ENCODE peak calls at places on chromosomes 11 and 22, in five cellular contexts. One of them, this sample, is unnamed.

GRCh38 chr11:62054484-62055121 is 69.2 kb upstream of the INCENP start:
- DNase-seq in transverse colon: peak; percentile 72
- DNase-seq in GM23338: peak; percentile 45
- DNase-seq in GM12878: no peak
- DNase-seq in stomach: peak; percentile 48
- DNase-seq in this sample: no peak

GRCh38 chr11:79441159-79441875 is 487 bp upstream of the TENM4 start:
- DNase-seq in transverse colon: no peak
- DNase-seq in GM23338: peak; percentile 61
- DNase-seq in GM12878: no peak
- DNase-seq in stomach: no peak
- DNase-seq in this sample: no peak

GRCh38 chr11:72812968-72813739 is 1.1 kb upstream of the ATG16L2 start:
- DNase-seq in transverse colon: peak; percentile 71
- DNase-seq in GM23338: peak; percentile 88
- DNase-seq in GM12878: no peak
- DNase-seq in stomach: peak; percentile 59
- DNase-seq in this sample: no peak

GRCh38 chr22:26143801-26144325 is 25.4 kb upstream of the SEZ6L start:
- DNase-seq in transverse colon: no peak
- DNase-seq in GM23338: no peak
- DNase-seq in GM12878: no peak
- DNase-seq in stomach: no peak
- DNase-seq in this sample: no peak

GRCh38 chr22:25062378-25063095 is 110.0 kb downstream of the KIAA1671 start:
- DNase-seq in transverse colon: peak; percentile 31
- DNase-seq in GM23338: no peak
- DNase-seq in GM12878: no peak
- DNase-seq in stomach: no peak
- DNase-seq in this sample: no peak

GRCh38 chr11:126547161-126547560 is 191.7 kb downstream of the ST3GAL4 start:
- DNase-seq in transverse colon: no peak
- DNase-seq in GM23338: no peak
- DNase-seq in GM12878: no peak
- DNase-seq in stomach: no peak
- DNase-seq in this sample: no peak

GRCh38 chr11:121391914-121392313 is 60.2 kb upstream of the SORL1 start:
- DNase-seq in transverse colon: peak; percentile 87
- DNase-seq in GM23338: no peak
- DNase-seq in GM12878: no peak
- DNase-seq in stomach: peak; percentile 65
- DNase-seq in this sample: no peak

GRCh38 chr22:31136711-31137110 is 3.6 kb downstream of the PLA2G3 start:
- DNase-seq in transverse colon: no peak
- DNase-seq in GM23338: no peak
- DNase-seq in GM12878: no peak
- DNase-seq in stomach: no peak
- DNase-seq in this sample: no peak

GRCh38 chr11:70668204-70669202 is 270.2 kb downstream of the CTTN start:
- DNase-seq in transverse colon: no peak
- DNase-seq in GM23338: no peak
- DNase-seq in GM12878: no peak
- DNase-seq in stomach: no peak
- DNase-seq in this sample: no peak

GRCh38 chr22:28899199-28899853 is 16.0 kb downstream of the ZNRF3 start:
- DNase-seq in transverse colon: no peak
- DNase-seq in GM23338: no peak
- DNase-seq in GM12878: no peak
- DNase-seq in stomach: no peak
- DNase-seq in this sample: no peak

GRCh38 chr11:119742263-119742861 is 13.4 kb upstream of the NECTIN1 start:
- DNase-seq in transverse colon: peak; percentile 36
- DNase-seq in GM23338: peak; percentile 87
- DNase-seq in GM12878: no peak
- DNase-seq in stomach: no peak
- DNase-seq in this sample: no peak

GRCh38 chr11:64842366-64842759 is 2.1 kb downstream of the CDC42BPG start:
- DNase-seq in transverse colon: no peak
- DNase-seq in GM23338: no peak
- DNase-seq in GM12878: no peak
- DNase-seq in stomach: no peak
- DNase-seq in this sample: no peak

GRCh38 chr11:28461338-28461737 is 353.1 kb downstream of the METTL15 start:
- DNase-seq in transverse colon: no peak
- DNase-seq in GM23338: no peak
- DNase-seq in GM12878: no peak
- DNase-seq in stomach: no peak
- DNase-seq in this sample: no peak

GRCh38 chr11:68963779-68964178 is 17.0 kb downstream of the MRGPRD start:
- DNase-seq in transverse colon: peak; percentile 1
- DNase-seq in GM23338: no peak
- DNase-seq in GM12878: no peak
- DNase-seq in stomach: no peak
- DNase-seq in this sample: no peak

GRCh38 chr11:23903044-23903704 is 593.7 kb upstream of the LUZP2 start:
- DNase-seq in transverse colon: no peak
- DNase-seq in GM23338: no peak
- DNase-seq in GM12878: no peak
- DNase-seq in stomach: no peak
- DNase-seq in this sample: no peak

GRCh38 chr22:36384766-36385400 is 2.9 kb downstream of the MYH9 start:
- DNase-seq in transverse colon: no peak
- DNase-seq in GM23338: peak; percentile 75
- DNase-seq in GM12878: no peak
- DNase-seq in stomach: no peak
- DNase-seq in this sample: no peak

GRCh38 chr11:65488273-65489058 is 10.4 kb upstream of the MALAT1 start:
- DNase-seq in transverse colon: peak; percentile 74
- DNase-seq in GM23338: no peak
- DNase-seq in GM12878: no peak
- DNase-seq in stomach: no peak
- DNase-seq in this sample: no peak

GRCh38 chr11:36372101-36372767 is 76.1 kb downstream of the PRR5L start:
- DNase-seq in transverse colon: no peak
- DNase-seq in GM23338: no peak
- DNase-seq in GM12878: no peak
- DNase-seq in stomach: no peak
- DNase-seq in this sample: no peak

GRCh38 chr22:20741634-20742581 is 32.0 kb upstream of the SERPIND1 start:
- DNase-seq in transverse colon: peak; percentile 22
- DNase-seq in GM23338: peak; percentile 77
- DNase-seq in GM12878: no peak
- DNase-seq in stomach: no peak
- DNase-seq in this sample: no peak

GRCh38 chr11:106176817-106177216 is 99.4 kb downstream of the AASDHPPT start:
- DNase-seq in transverse colon: no peak
- DNase-seq in GM23338: no peak
- DNase-seq in GM12878: no peak
- DNase-seq in stomach: no peak
- DNase-seq in this sample: no peak

GRCh38 chr11:131824766-131825165 is 454.4 kb downstream of the NTM start:
- DNase-seq in transverse colon: no peak
- DNase-seq in GM23338: no peak
- DNase-seq in GM12878: no peak
- DNase-seq in stomach: no peak
- DNase-seq in this sample: no peak

GRCh38 chr22:49278357-49278756 is 549.3 kb downstream of the BRD1 start:
- DNase-seq in transverse colon: no peak
- DNase-seq in GM23338: no peak
- DNase-seq in GM12878: no peak
- DNase-seq in stomach: no peak
- DNase-seq in this sample: no peak

GRCh38 chr11:122696662-122697061 is 41.1 kb downstream of the UBASH3B start:
- DNase-seq in transverse colon: no peak
- DNase-seq in GM23338: no peak
- DNase-seq in GM12878: no peak
- DNase-seq in stomach: no peak
- DNase-seq in this sample: peak; percentile 53

GRCh38 chr22:36104435-36104834 is 56.1 kb downstream of the APOL3 start:
- DNase-seq in transverse colon: no peak
- DNase-seq in GM23338: peak; percentile 71
- DNase-seq in GM12878: no peak
- DNase-seq in stomach: no peak
- DNase-seq in this sample: no peak

GRCh38 chr11:63443714-63444113 is 47.3 kb downstream of the PLAAT5 start:
- DNase-seq in transverse colon: no peak
- DNase-seq in GM23338: no peak
- DNase-seq in GM12878: no peak
- DNase-seq in stomach: no peak
- DNase-seq in this sample: no peak

GRCh38 chr11:64892411-64892831 is 14.0 kb upstream of the EHD1 start:
- DNase-seq in transverse colon: peak; percentile 39
- DNase-seq in GM23338: no peak
- DNase-seq in GM12878: no peak
- DNase-seq in stomach: no peak
- DNase-seq in this sample: no peak

DNA sequence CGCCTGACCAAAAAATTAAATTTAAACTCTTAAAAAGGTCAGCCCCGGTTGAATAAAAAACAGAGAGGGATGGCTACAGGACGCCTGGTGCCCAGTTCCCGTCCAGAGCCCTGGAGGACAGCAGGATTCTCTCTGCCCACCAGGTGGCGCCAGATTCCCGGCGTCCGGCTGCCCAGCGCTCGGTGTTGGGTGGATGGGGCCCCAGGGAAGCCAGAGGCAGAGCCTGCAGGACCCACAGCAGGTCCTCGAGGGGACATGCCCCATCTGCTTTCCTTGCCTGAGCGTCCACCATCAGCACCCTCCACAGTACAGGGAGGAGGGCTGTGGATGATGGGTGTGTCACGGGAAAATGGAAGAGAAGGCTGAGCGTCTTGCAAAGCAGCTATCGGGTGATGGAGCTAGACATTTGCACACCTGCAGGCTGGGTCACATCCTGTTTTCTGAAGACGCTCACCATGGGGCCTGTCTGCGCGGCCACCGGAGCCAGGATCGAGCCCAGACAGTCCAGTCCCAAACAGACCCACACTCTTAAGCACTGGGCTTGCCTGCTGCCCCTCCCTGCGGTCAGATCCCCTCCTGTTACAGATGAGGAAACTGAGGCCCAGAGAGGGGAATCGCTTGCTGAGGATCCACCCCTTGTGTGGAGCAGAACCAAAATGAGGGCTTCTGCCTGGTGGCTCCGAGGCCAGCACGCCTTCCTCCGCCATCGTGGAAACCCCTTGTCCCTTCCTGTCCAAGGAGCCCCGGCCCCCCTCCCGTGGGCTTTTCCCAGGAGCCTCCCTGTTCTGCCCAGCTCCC is 18.5 kb upstream of the CBX7 start:
- DNase-seq in transverse colon: peak; percentile 87
- DNase-seq in GM23338: peak; percentile 91
- DNase-seq in GM12878: peak; percentile 53
- DNase-seq in stomach: peak; percentile 88
- DNase-seq in this sample: peak; percentile 77
- TF ChIP-seq POLR2AphosphoS5 in transverse colon: no peak
- TF ChIP-seq POLR2AphosphoS5 in GM23338: no peak
- TF ChIP-seq POLR2AphosphoS5 in GM12878: no peak
- TF ChIP-seq POLR2AphosphoS5 in stomach: no peak
- TF ChIP-seq POLR2AphosphoS5 in this sample: no peak

DNA sequence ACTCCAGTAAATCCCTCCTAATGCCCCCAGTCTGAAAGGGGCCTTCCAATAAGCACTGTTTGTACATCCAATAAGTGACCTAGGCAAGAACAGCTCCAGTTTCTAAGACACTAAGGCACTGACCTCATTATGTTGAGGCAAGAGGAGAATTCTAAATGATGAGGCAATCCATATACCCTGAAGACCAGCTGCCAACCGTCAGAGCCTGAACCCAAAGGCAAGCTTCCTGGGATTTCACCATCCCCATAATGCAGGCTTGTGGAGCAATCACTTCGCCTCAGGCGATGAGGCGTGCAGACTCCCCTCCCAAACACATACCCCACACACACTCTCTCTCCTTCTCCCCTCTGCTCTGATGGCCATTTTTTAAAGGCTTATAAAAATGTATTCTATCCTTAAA is 49.5 kb downstream of the LGR4 start:
- DNase-seq in transverse colon: peak; percentile 26
- DNase-seq in GM23338: peak; percentile 43
- DNase-seq in GM12878: no peak
- DNase-seq in stomach: peak; percentile 31
- DNase-seq in this sample: no peak
- TF ChIP-seq POLR2AphosphoS5 in transverse colon: peak; percentile 64
- TF ChIP-seq POLR2AphosphoS5 in GM23338: no peak
- TF ChIP-seq POLR2AphosphoS5 in GM12878: no peak
- TF ChIP-seq POLR2AphosphoS5 in stomach: no peak
- TF ChIP-seq POLR2AphosphoS5 in this sample: no peak

GRCh38 chr11:9528141-9528511 is 45.3 kb upstream of the WEE1 start:
- DNase-seq in transverse colon: no peak
- DNase-seq in GM23338: no peak
- DNase-seq in GM12878: no peak
- DNase-seq in stomach: no peak
- DNase-seq in this sample: no peak

GRCh38 chr11:9529333-9529648 is 44.2 kb upstream of the WEE1 start:
- DNase-seq in transverse colon: peak; percentile 67
- DNase-seq in GM23338: no peak
- DNase-seq in GM12878: no peak
- DNase-seq in stomach: peak; percentile 61
- DNase-seq in this sample: no peak

GRCh38 chr11:9525116-9525515 is 48.4 kb upstream of the WEE1 start:
- DNase-seq in transverse colon: no peak
- DNase-seq in GM23338: no peak
- DNase-seq in GM12878: no peak
- DNase-seq in stomach: no peak
- DNase-seq in this sample: no peak

GRCh38 chr11:9528573-9529332 is 44.7 kb upstream of the WEE1 start:
- DNase-seq in transverse colon: no peak
- DNase-seq in GM23338: no peak
- DNase-seq in GM12878: no peak
- DNase-seq in stomach: no peak
- DNase-seq in this sample: no peak

GRCh38 chr11:9527481-9528140 is 45.9 kb upstream of the WEE1 start:
- DNase-seq in transverse colon: no peak
- DNase-seq in GM23338: no peak
- DNase-seq in GM12878: no peak
- DNase-seq in stomach: no peak
- DNase-seq in this sample: no peak
- TF ChIP-seq POLR2AphosphoS5 in transverse colon: peak; percentile 67
- TF ChIP-seq POLR2AphosphoS5 in GM23338: no peak
- TF ChIP-seq POLR2AphosphoS5 in GM12878: no peak
- TF ChIP-seq POLR2AphosphoS5 in stomach: no peak
- TF ChIP-seq POLR2AphosphoS5 in this sample: no peak

DNA sequence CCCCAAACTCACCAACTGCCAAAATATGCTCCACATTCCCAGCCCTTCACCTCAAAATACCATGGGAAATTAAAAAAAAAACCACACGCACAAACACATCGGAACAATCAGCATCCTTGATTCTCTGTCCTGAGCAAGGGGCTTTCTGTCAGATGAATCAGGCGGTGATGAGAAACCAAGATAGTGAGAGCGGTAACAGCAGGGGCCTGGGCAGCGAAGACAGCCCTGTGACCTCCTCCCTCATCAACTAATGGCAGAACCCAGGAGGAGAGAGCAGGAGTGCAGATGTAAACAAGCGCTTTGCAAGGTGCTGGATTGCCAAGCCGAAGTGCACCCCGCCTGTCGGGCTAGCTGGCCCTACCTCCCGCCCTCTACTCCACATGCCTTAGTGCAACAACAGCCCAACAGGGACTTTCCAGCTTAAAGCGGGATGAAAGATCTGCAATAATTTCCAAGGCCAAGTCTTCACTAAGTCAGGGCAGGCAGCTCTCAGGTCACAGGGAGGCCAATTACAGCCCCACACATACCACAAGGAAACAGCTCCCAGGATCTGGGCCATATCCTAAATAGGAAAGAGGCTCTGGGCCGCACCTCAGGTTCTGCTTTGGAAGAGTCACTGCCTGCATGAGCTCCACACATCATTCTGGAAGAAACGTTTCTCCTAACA is 72.2 kb upstream of the BID start:
- DNase-seq in transverse colon: no peak
- DNase-seq in GM23338: no peak
- DNase-seq in GM12878: no peak
- DNase-seq in stomach: no peak
- DNase-seq in this sample: no peak
- TF ChIP-seq POLR2AphosphoS5 in transverse colon: no peak
- TF ChIP-seq POLR2AphosphoS5 in GM23338: no peak
- TF ChIP-seq POLR2AphosphoS5 in GM12878: no peak
- TF ChIP-seq POLR2AphosphoS5 in stomach: peak; percentile 67
- TF ChIP-seq POLR2AphosphoS5 in this sample: no peak